ENCODE peak calls at places on chromosomes 5 and 9, in nine cellular contexts. W is neural crest cell, X is AG10803, H is Calu3, Y is progenitor cell of endocrine pancreas, S is mucosa of descending colon, L is left lung, I is lower lobe of right lung, D is GM13977. F is an unnamed sample.

GRCh38 chr9:93603906-93604326 is 27.5 kb downstream of the PHF2 start:
- DNase-seq in X (no peak), I (no peak), S (no peak), W (no peak), Y (no peak), H (no peak), L (no peak), D (no peak), F (no peak)

GRCh38 chr5:32116574-32117313 is 57.4 kb downstream of the GOLPH3 start:
- DNase-seq in X (no peak), L (no peak), I (no peak), D (no peak), H (no peak), W (no peak), S (no peak), Y (no peak), F (no peak)

GRCh38 chr9:2809692-2810423 is 34.0 kb downstream of the PUM3 start:
- DNase-seq in S (no peak), W (no peak), I (no peak), Y (no peak), D (no peak), X (peak), L (no peak), H (no peak), F (no peak)

GRCh38 chr5:58938568-58939424 is 355.9 kb downstream of the RAB3C start:
- DNase-seq in Y (no peak), H (no peak), W (no peak), L (no peak), S (no peak), X (no peak), D (no peak), I (no peak), F (no peak)

GRCh38 chr9:133351908-133352634 is 4.1 kb downstream of the RPL7A start:
- DNase-seq in I (no peak), D (peak), W (peak), X (peak), Y (no peak), H (peak), S (peak), L (no peak), F (peak)

GRCh38 chr5:68968426-68968825 is 125.4 kb upstream of the SLC30A5 start:
- DNase-seq in H (no peak), W (no peak), L (no peak), S (no peak), I (no peak), Y (no peak), D (no peak), X (no peak), F (no peak)

GRCh38 chr9:126637002-126637849 is 23.5 kb downstream of the LMX1B start:
- DNase-seq in Y (no peak), I (no peak), S (no peak), W (no peak), H (no peak), D (no peak), L (no peak), X (no peak), F (no peak)

GRCh38 chr5:56856779-56857178 is 41.4 kb downstream of the MAP3K1 start:
- DNase-seq in Y (no peak), D (no peak), H (no peak), L (no peak), W (no peak), X (no peak), I (no peak), S (no peak), F (no peak)

GRCh38 chr5:57215629-57216195 is 41.9 kb downstream of the GPBP1 start:
- DNase-seq in I (no peak), H (no peak), L (no peak), S (no peak), Y (no peak), X (no peak), W (no peak), D (no peak), F (no peak)

GRCh38 chr5:67350185-67350584 is 153.6 kb upstream of the CD180 start:
- DNase-seq in W (no peak), H (no peak), D (no peak), X (peak), I (no peak), L (no peak), S (no peak), Y (no peak), F (no peak)

GRCh38 chr9:98807811-98808195 is 333 bp downstream of the GALNT12 start:
- DNase-seq in L (no peak), S (no peak), X (no peak), Y (no peak), D (no peak), W (no peak), I (no peak), H (no peak), F (no peak)

GRCh38 chr5:122434120-122434519 is 122.1 kb downstream of the SNCAIP start:
- DNase-seq in X (no peak), L (no peak), Y (no peak), W (no peak), D (no peak), I (no peak), H (no peak), S (no peak), F (no peak)

GRCh38 chr5:126438267-126438666 is 15.1 kb downstream of the GRAMD2B start:
- DNase-seq in S (no peak), D (peak), L (no peak), I (no peak), W (no peak), X (no peak), H (no peak), Y (no peak), F (no peak)

GRCh38 chr9:17625644-17626388 is 47.0 kb downstream of the SH3GL2 start:
- DNase-seq in X (no peak), I (no peak), H (no peak), W (no peak), L (no peak), Y (no peak), D (no peak), S (peak), F (no peak)

GRCh38 chr5:142082182-142082781 is 26.3 kb upstream of the NDFIP1 start:
- DNase-seq in S (no peak), X (no peak), D (no peak), H (no peak), L (no peak), Y (no peak), W (no peak), I (no peak), F (no peak)

GRCh38 chr9:34546834-34547827 is 24.3 kb upstream of the ENHO start:
- DNase-seq in H (peak), D (no peak), Y (peak), X (peak), S (no peak), I (no peak), W (peak), L (no peak), F (peak)

GRCh38 chr9:79955300-79955699 is 383.5 kb downstream of the TLE4 start:
- DNase-seq in I (no peak), X (peak), Y (no peak), W (no peak), L (no peak), H (no peak), D (no peak), S (no peak), F (no peak)

GRCh38 chr9:130766031-130766903 is 68.8 kb upstream of the ABL1 start:
- DNase-seq in H (no peak), L (no peak), D (no peak), S (peak), Y (no peak), I (no peak), X (peak), W (no peak), F (no peak)

GRCh38 chr9:37486616-37487544 is 1.1 kb downstream of the POLR1E start:
- DNase-seq in I (no peak), W (no peak), S (no peak), X (peak), D (no peak), Y (no peak), L (no peak), H (no peak), F (no peak)

GRCh38 chr5:78776637-78777036 is 128.1 kb upstream of the LHFPL2 start:
- DNase-seq in D (no peak), S (no peak), H (no peak), Y (no peak), I (no peak), L (no peak), X (no peak), W (no peak), F (no peak)

GRCh38 chr5:171678631-171679030 is 107.0 kb upstream of the SMIM23 start:
- DNase-seq in W (no peak), X (no peak), Y (no peak), L (no peak), I (no peak), D (no peak), H (no peak), S (no peak), F (no peak)

GRCh38 chr5:74256947-74257573 is 383.5 kb downstream of the ENC1 start:
- DNase-seq in H (no peak), W (no peak), D (no peak), L (no peak), S (no peak), Y (no peak), X (no peak), I (no peak), F (no peak)

GRCh38 chr5:175521313-175521833 is 43.0 kb downstream of the SFXN1 start:
- DNase-seq in S (no peak), I (no peak), W (no peak), X (no peak), D (no peak), Y (no peak), H (no peak), L (no peak), F (no peak)

GRCh38 chr9:78986446-78986845 is 585.3 kb upstream of the TLE4 start:
- DNase-seq in D (no peak), L (no peak), H (no peak), S (no peak), Y (no peak), I (no peak), W (no peak), X (peak), F (no peak)

GRCh38 chr9:133640580-133641395 is 4.6 kb downstream of the DBH start:
- DNase-seq in S (peak), Y (no peak), L (no peak), W (no peak), X (no peak), D (no peak), I (no peak), H (no peak), F (no peak)

GRCh38 chr5:158080112-158080511 is 221.2 kb upstream of the CLINT1 start:
- DNase-seq in H (no peak), X (no peak), L (no peak), Y (no peak), S (no peak), D (no peak), I (no peak), W (no peak), F (no peak)

GRCh38 chr5:38497946-38498345 is 58.5 kb downstream of the LIFR start:
- DNase-seq in X (peak), W (no peak), Y (no peak), S (no peak), H (no peak), D (no peak), L (no peak), I (no peak), F (no peak)

GRCh38 chr5:73818357-73818756 is 192.4 kb downstream of the ARHGEF28 start:
- DNase-seq in I (no peak), L (no peak), D (no peak), X (peak), W (no peak), Y (no peak), S (no peak), H (no peak), F (no peak)

GRCh38 chr9:92657296-92658094 is 12.4 kb downstream of the IPPK start:
- DNase-seq in L (no peak), D (no peak), X (no peak), W (no peak), I (no peak), S (no peak), H (no peak), Y (no peak), F (no peak)

GRCh38 chr5:172644711-172645110 is 3.6 kb downstream of the NEURL1B start:
- DNase-seq in X (no peak), L (no peak), H (no peak), S (no peak), D (no peak), Y (no peak), W (no peak), I (no peak), F (no peak)

GRCh38 chr5:35198096-35198495 is 32.2 kb downstream of the PRLR start:
- DNase-seq in Y (no peak), D (no peak), W (no peak), L (peak), X (peak), S (peak), I (peak), H (no peak), F (no peak)

GRCh38 chr5:72871358-72872024 is 55.0 kb downstream of the TNPO1 start:
- DNase-seq in L (no peak), W (no peak), Y (no peak), H (no peak), I (no peak), S (no peak), X (no peak), D (no peak), F (no peak)

GRCh38 chr5:100004969-100005368 is 530.2 kb upstream of the FAM174A start:
- DNase-seq in S (no peak), H (peak), X (no peak), I (no peak), L (no peak), Y (no peak), D (no peak), W (no peak), F (no peak)

GRCh38 chr5:32562841-32563240 is 22.5 kb upstream of the SUB1 start:
- DNase-seq in H (no peak), X (peak), I (no peak), W (no peak), L (no peak), D (no peak), Y (no peak), S (no peak), F (no peak)

GRCh38 chr5:36948041-36948440 is 71.5 kb downstream of the NIPBL start:
- DNase-seq in W (no peak), X (peak), S (no peak), L (no peak), D (no peak), Y (no peak), I (no peak), H (no peak), F (no peak)

GRCh38 chr9:135589596-135590485 is 28.3 kb downstream of the PAEP start:
- DNase-seq in S (no peak), D (no peak), H (no peak), X (no peak), I (no peak), L (no peak), Y (no peak), W (no peak), F (no peak)

GRCh38 chr9:82513976-82514735 is 525.6 kb downstream of the SPATA31D1 start:
- DNase-seq in S (no peak), Y (no peak), X (no peak), I (no peak), D (no peak), W (no peak), H (no peak), L (no peak), F (no peak)

GRCh38 chr9:82513242-82513750 is 524.7 kb downstream of the SPATA31D1 start:
- DNase-seq in X (peak), L (no peak), S (no peak), H (no peak), W (no peak), I (no peak), Y (no peak), D (no peak), F (no peak)

GRCh38 chr9:82512724-82513123 is 524.2 kb downstream of the SPATA31D1 start:
- DNase-seq in W (no peak), Y (no peak), S (no peak), I (no peak), L (no peak), X (no peak), D (no peak), H (no peak), F (no peak)

DNA sequence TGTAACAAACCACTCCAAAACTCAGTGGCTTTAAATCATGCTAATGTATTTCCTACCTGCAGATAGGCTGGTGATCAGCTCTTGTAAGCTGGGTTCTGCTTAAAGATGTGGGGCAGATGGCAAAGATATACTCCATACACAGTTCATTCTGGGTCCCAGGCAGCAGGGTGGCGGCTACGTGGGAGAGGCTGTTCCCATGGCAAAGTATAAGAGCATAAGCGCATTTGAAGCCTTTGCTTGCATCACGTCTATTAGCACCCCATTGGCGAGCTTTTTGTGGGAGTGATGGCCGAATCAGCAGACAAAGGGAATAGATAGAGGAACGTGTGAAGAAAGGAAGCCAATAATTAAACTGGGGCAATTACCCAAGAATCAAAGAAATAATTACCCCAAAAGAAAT is 523.1 kb downstream of the SPATA31D1 start:
- DNase-seq in X (no peak), W (no peak), H (no peak), I (no peak), L (no peak), S (no peak), Y (no peak), D (no peak), F (no peak)
- TF ChIP-seq CTCF in X (no peak), W (no peak), H (no peak), I (no peak), L (no peak), S (no peak), Y (no peak), D (no peak), F (no peak)

DNA sequence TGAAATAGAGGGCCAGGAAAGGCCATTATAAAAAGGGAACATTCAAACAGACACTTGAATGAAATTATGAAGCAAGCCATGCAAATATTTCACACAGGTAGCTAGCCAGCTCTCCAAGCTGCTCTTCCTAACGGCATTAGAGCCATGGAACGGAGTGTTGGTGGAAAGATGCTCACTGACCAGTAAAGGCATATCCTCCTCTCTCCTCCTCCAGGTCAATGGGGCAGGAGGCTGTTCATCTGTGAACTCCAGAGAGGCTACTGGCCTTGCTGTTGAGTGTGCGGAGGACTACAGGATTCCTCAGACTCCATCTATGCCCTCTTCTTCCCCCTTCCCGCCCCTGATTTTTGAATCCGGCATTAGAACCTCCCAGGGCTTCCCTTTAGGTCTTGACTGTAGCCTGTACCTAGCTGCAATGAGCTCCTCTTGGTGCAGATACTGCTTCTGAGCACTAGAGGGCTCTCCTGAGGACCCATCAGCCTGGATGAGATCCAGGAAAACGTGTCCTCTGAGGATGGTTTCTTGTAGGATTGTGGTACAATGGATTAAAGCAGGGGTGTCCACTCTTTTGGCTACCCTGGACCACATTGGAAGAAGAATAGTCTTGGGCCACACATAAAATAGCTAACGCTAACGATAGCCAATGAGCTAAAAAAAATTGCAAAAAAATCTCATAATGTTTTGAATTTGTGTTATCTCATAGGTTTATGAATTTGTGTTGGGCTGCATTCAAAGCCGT is 162.2 kb downstream of the SREK1 start:
- DNase-seq in S (no peak), I (no peak), D (peak), X (peak), Y (no peak), H (peak), W (peak), L (no peak), F (peak)
- TF ChIP-seq CTCF in S (peak), I (peak), D (peak), X (peak), Y (peak), H (peak), W (peak), L (peak), F (peak)

DNA sequence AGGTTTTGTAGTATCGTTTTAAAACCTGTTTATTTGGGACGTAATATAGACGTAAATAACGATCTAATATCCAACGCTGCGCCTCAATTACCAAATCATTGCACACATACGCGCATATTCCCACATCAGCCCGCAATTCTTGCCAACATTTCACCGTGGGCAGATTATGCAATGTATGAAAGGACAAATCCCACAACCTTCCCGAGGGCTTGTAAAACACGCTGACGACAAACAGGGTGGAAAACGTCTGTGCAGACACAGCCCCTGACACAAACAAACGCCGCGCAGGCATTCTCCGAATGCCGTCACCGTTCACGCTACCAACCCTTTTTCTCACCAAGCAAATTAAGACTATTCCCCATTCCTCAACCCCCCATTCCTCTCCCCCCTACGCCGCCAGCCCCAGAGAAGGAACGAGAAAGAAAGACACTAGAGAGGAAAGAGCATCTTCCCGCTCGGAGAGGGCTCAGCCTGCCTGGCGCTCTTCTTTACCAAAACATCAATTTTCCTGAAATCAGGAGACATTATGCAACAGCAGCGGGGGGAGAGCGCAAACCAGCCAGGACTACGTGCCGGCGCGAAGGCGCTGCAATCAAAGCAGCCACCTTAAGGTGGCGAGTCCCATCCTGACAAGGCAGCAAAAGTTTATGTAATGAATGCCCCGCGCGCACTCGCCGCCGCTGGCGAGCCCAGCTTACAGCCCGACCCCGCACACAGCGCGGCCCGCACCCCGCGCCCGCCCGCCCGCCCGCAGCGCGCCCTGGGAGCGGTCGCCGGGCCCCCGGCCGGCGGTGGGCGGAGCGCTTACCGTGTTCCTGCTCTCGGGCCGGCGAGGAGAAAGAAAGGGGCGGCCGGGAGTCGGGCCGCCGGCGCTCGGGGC is 560 bp downstream of the NFIL3 start:
- DNase-seq in Y (peak), S (peak), W (peak), H (peak), L (peak), I (peak), D (peak), X (peak), F (peak)
- TF ChIP-seq CTCF in Y (peak), S (no peak), W (peak), H (no peak), L (no peak), I (peak), D (peak), X (peak), F (no peak)

GRCh38 chr5:154624341-154624740 is 130.8 kb upstream of the LARP1 start:
- DNase-seq in Y (no peak), W (no peak), H (no peak), X (no peak), I (no peak), S (no peak), L (no peak), D (no peak), F (no peak)
- TF ChIP-seq CTCF in Y (no peak), W (no peak), H (no peak), X (no peak), I (no peak), S (no peak), L (no peak), D (no peak), F (no peak)

F was measured in endothelial cell.